ENCODE peak calls at places on chromosomes 12 and 14, in eight cellular contexts. H is A549, K is breast epithelium, G is Peyer's patch, E is right lobe of liver, C is K562, P is ovary, I is heart left ventricle. T is an unnamed sample.

GRCh38 chr14:24332094-24332983 is 2.5 kb downstream of the ADCY4 start:
- DNase-seq in G (peak; percentile 88), H (peak; percentile 71), K (peak; percentile 77), E (peak; percentile 73), C (peak; percentile 76), I (peak; percentile 65), P (peak; percentile 66), T (peak; percentile 75)

GRCh38 chr14:102213984-102214658 is 74.4 kb downstream of the WDR20 start:
- DNase-seq in C (peak; percentile 8), G (no peak), P (no peak), K (no peak), I (no peak), E (no peak), H (peak; percentile 12), T (no peak)

GRCh38 chr12:15273896-15274295 is 48.4 kb upstream of the PTPRO start:
- DNase-seq in G (no peak), C (no peak), K (no peak), P (no peak), H (no peak), I (no peak), E (no peak), T (no peak)

GRCh38 chr12:94326727-94327126 is 132.9 kb downstream of the CEP83 start:
- DNase-seq in H (no peak), E (no peak), I (no peak), G (no peak), K (no peak), P (no peak), C (no peak), T (no peak)

GRCh38 chr12:98741615-98742265 is 96.7 kb downstream of the APAF1 start:
- DNase-seq in P (no peak), K (no peak), E (no peak), C (peak; percentile 39), I (no peak), G (no peak), H (no peak), T (no peak)

GRCh38 chr14:46259536-46259935 is 392.0 kb downstream of the RPL10L start:
- DNase-seq in E (no peak), G (no peak), I (no peak), P (no peak), K (no peak), H (peak; percentile 1), C (no peak), T (no peak)

GRCh38 chr12:120625557-120626419 is 14.6 kb upstream of the CABP1 start:
- DNase-seq in P (no peak), I (no peak), C (peak; percentile 88), E (no peak), G (peak; percentile 19), K (no peak), H (peak; percentile 89), T (peak; percentile 37)

GRCh38 chr14:58954874-58955273 is 233.6 kb upstream of the DAAM1 start:
- DNase-seq in H (no peak), K (no peak), I (no peak), P (no peak), C (no peak), E (no peak), G (no peak), T (no peak)

GRCh38 chr14:94612580-94613554 is 676 bp downstream of the SERPINA3 start:
- DNase-seq in H (no peak), K (no peak), C (no peak), E (no peak), G (no peak), P (peak; percentile 70), I (peak; percentile 62), T (no peak)

GRCh38 chr14:74861734-74862090 is 14.2 kb downstream of the PROX2 start:
- DNase-seq in C (no peak), H (no peak), I (no peak), K (no peak), G (no peak), P (no peak), E (no peak), T (no peak)

GRCh38 chr12:68428724-68429580 is 96.8 kb upstream of the MDM1 start:
- DNase-seq in K (no peak), G (no peak), C (no peak), I (no peak), E (no peak), P (no peak), H (no peak), T (no peak)

GRCh38 chr14:94025720-94026119 is 420 bp upstream of the OTUB2 start:
- DNase-seq in E (no peak), P (no peak), K (no peak), G (no peak), C (no peak), I (no peak), H (no peak), T (no peak)

GRCh38 chr14:86574026-86574777 is 1044.3 kb downstream of the FLRT2 start:
- DNase-seq in G (no peak), E (no peak), P (no peak), H (no peak), K (no peak), C (no peak), I (no peak), T (no peak)

GRCh38 chr12:9760699-9761406 is at the start of gene CD69:
- DNase-seq in H (no peak), E (no peak), C (peak; percentile 86), I (no peak), K (no peak), G (peak; percentile 94), P (no peak), T (no peak)

GRCh38 chr14:95515080-95515489 is 1.4 kb downstream of the SYNE3 start:
- DNase-seq in G (peak; percentile 46), I (peak; percentile 77), E (no peak), P (peak; percentile 67), C (no peak), K (no peak), H (no peak), T (peak; percentile 61)

GRCh38 chr14:77040309-77040994 is 11.9 kb upstream of the IRF2BPL start:
- DNase-seq in K (peak; percentile 100), P (peak; percentile 100), I (peak; percentile 100), E (peak; percentile 98), C (peak; percentile 98), G (peak; percentile 96), H (peak; percentile 99), T (peak; percentile 100)

GRCh38 chr14:77040995-77041744 is 12.7 kb upstream of the IRF2BPL start:
- DNase-seq in I (peak; percentile 46), P (peak; percentile 56), E (no peak), K (no peak), H (no peak), C (no peak), G (peak; percentile 48), T (peak; percentile 39)

GRCh38 chr14:77040059-77040308 is 11.5 kb upstream of the IRF2BPL start:
- DNase-seq in E (no peak), H (no peak), K (no peak), C (no peak), P (no peak), I (no peak), G (no peak), T (no peak)

GRCh38 chr14:77037886-77038511 is 9.5 kb upstream of the IRF2BPL start:
- DNase-seq in I (no peak), C (no peak), G (peak; percentile 57), H (no peak), E (no peak), K (no peak), P (peak; percentile 57), T (peak; percentile 44)

GRCh38 chr14:77039285-77040058 is 11.0 kb upstream of the IRF2BPL start:
- DNase-seq in K (no peak), P (no peak), G (no peak), I (no peak), H (no peak), E (no peak), C (no peak), T (peak; percentile 50)
- TF ChIP-seq POLR2A in K (no peak), P (no peak), G (no peak), I (no peak), H (no peak), E (no peak), C (no peak), T (no peak)

GRCh38 chr12:7259060-7259459 is 44.8 kb upstream of the ACSM4 start:
- DNase-seq in I (no peak), K (no peak), P (no peak), G (no peak), C (no peak), E (no peak), H (no peak), T (no peak)
- H3K27ac ChIP-seq in I (no peak overlapping the region), K (no peak overlapping the region), P (no peak overlapping the region), G (no peak overlapping the region), C (no peak overlapping the region), E (no peak overlapping the region), H (no peak overlapping the region), T (no peak overlapping the region)

GRCh38 chr14:34496007-34496678 is 34.1 kb upstream of the SPTSSA start:
- DNase-seq in K (no peak), I (peak; percentile 26), H (no peak), C (no peak), E (no peak), P (peak; percentile 77), G (no peak), T (no peak)

GRCh38 chr14:34501997-34502396 is 37.5 kb downstream of the EAPP start:
- DNase-seq in C (no peak), G (no peak), H (no peak), K (no peak), I (no peak), E (no peak), P (no peak), T (no peak)

GRCh38 chr14:34496679-34497513 is 34.9 kb upstream of the SPTSSA start:
- DNase-seq in C (peak; percentile 88), K (peak; percentile 71), I (peak; percentile 80), G (peak; percentile 22), E (no peak), P (peak; percentile 90), H (peak; percentile 99), T (peak; percentile 95)

GRCh38 chr14:34501004-34501580 is 38.4 kb downstream of the EAPP start:
- DNase-seq in P (no peak), G (no peak), K (no peak), E (no peak), C (no peak), I (no peak), H (no peak), T (no peak)

GRCh38 chr14:34498684-34499412 is 36.8 kb upstream of the SPTSSA start:
- DNase-seq in G (no peak), C (no peak), K (no peak), H (peak; percentile 80), I (no peak), P (no peak), E (no peak), T (peak; percentile 37)
- TF ChIP-seq CTCF in G (no peak), C (peak; percentile 26), K (peak; percentile 74), H (peak; percentile 77), I (peak; percentile 10), P (no peak), E (peak; percentile 60), T (peak; percentile 86)

GRCh38 chr12:57088442-57089258 is at the start of gene NAB2:
- DNase-seq in E (peak; percentile 99), P (peak; percentile 95), C (peak; percentile 97), H (peak; percentile 97), G (peak; percentile 99), I (peak; percentile 98), K (peak; percentile 97), T (peak; percentile 97)

GRCh38 chr12:57089259-57090245 is 638 bp downstream of the NAB2 start:
- DNase-seq in I (peak; percentile 89), P (peak; percentile 87), H (no peak), C (peak; percentile 84), K (no peak), E (peak; percentile 86), G (peak; percentile 81), T (peak; percentile 82)

GRCh38 chr12:57087689-57088441 is 1.0 kb upstream of the NAB2 start:
- DNase-seq in I (peak; percentile 91), E (peak; percentile 86), G (peak; percentile 90), K (peak; percentile 87), C (peak; percentile 96), H (peak; percentile 94), P (peak; percentile 95), T (peak; percentile 89)

GRCh38 chr12:57086951-57087688 is 1.8 kb upstream of the NAB2 start:
- DNase-seq in C (peak; percentile 95), P (peak; percentile 97), K (peak; percentile 93), E (peak; percentile 89), G (peak; percentile 94), H (peak; percentile 89), I (peak; percentile 93), T (peak; percentile 90)

GRCh38 chr12:57085999-57086950 is 2.6 kb upstream of the NAB2 start:
- DNase-seq in H (peak; percentile 77), K (no peak), P (peak; percentile 88), E (peak; percentile 67), C (peak; percentile 86), I (peak; percentile 79), G (peak; percentile 69), T (peak; percentile 69)
- TF ChIP-seq POLR2A in H (no peak), K (no peak), P (no peak), E (no peak), C (no peak), I (no peak), G (no peak), T (no peak)